ENCODE peak calls at places on chromosomes 12 and 14, in ten cellular contexts. One of them, this sample, is unnamed. For H3K27me3, the result is how much of the 10 kb centered on the place peaks cover.

GRCh38 chr12:68267892-68268396 is 14.5 kb upstream of the IL22 start:
- DNase-seq in Peyer's patch: no peak
- DNase-seq in dorsolateral prefrontal cortex: no peak
- DNase-seq in brain microvascular endothelial cell: peak
- DNase-seq in cardiac muscle cell: peak
- DNase-seq in left lung: no peak
- DNase-seq in AG04450: peak
- DNase-seq in naive thymus-derived CD4-positive, alpha-beta T cell: no peak
- DNase-seq in BE2C: no peak
- DNase-seq in CD4-positive, CD25-positive, alpha-beta regulatory T cell: no peak
- DNase-seq in this sample: no peak

GRCh38 chr12:71392521-71393145 is 47.0 kb upstream of the LGR5 start:
- DNase-seq in Peyer's patch: no peak
- DNase-seq in dorsolateral prefrontal cortex: no peak
- DNase-seq in brain microvascular endothelial cell: peak
- DNase-seq in cardiac muscle cell: peak
- DNase-seq in left lung: no peak
- DNase-seq in AG04450: peak
- DNase-seq in naive thymus-derived CD4-positive, alpha-beta T cell: no peak
- DNase-seq in BE2C: peak
- DNase-seq in CD4-positive, CD25-positive, alpha-beta regulatory T cell: no peak
- DNase-seq in this sample: no peak

GRCh38 chr12:124059752-124060151 is 86.7 kb downstream of the ZNF664 start:
- DNase-seq in Peyer's patch: no peak
- DNase-seq in dorsolateral prefrontal cortex: no peak
- DNase-seq in brain microvascular endothelial cell: no peak
- DNase-seq in cardiac muscle cell: no peak
- DNase-seq in left lung: no peak
- DNase-seq in AG04450: no peak
- DNase-seq in naive thymus-derived CD4-positive, alpha-beta T cell: no peak
- DNase-seq in BE2C: no peak
- DNase-seq in CD4-positive, CD25-positive, alpha-beta regulatory T cell: no peak
- DNase-seq in this sample: no peak

GRCh38 chr12:75455839-75456238 is 24.7 kb upstream of the GLIPR1 start:
- DNase-seq in Peyer's patch: no peak
- DNase-seq in dorsolateral prefrontal cortex: no peak
- DNase-seq in brain microvascular endothelial cell: no peak
- DNase-seq in cardiac muscle cell: no peak
- DNase-seq in left lung: no peak
- DNase-seq in AG04450: no peak
- DNase-seq in naive thymus-derived CD4-positive, alpha-beta T cell: no peak
- DNase-seq in BE2C: peak
- DNase-seq in CD4-positive, CD25-positive, alpha-beta regulatory T cell: no peak
- DNase-seq in this sample: no peak

GRCh38 chr12:69755302-69755701 is 16.6 kb downstream of the RAB3IP start:
- DNase-seq in Peyer's patch: no peak
- DNase-seq in dorsolateral prefrontal cortex: no peak
- DNase-seq in brain microvascular endothelial cell: no peak
- DNase-seq in cardiac muscle cell: no peak
- DNase-seq in left lung: no peak
- DNase-seq in AG04450: no peak
- DNase-seq in naive thymus-derived CD4-positive, alpha-beta T cell: no peak
- DNase-seq in BE2C: no peak
- DNase-seq in CD4-positive, CD25-positive, alpha-beta regulatory T cell: no peak
- DNase-seq in this sample: no peak

GRCh38 chr12:108950991-108951739 is 69.7 kb downstream of the SVOP start:
- DNase-seq in Peyer's patch: peak
- DNase-seq in dorsolateral prefrontal cortex: peak
- DNase-seq in brain microvascular endothelial cell: peak
- DNase-seq in cardiac muscle cell: peak
- DNase-seq in left lung: peak
- DNase-seq in AG04450: peak
- DNase-seq in naive thymus-derived CD4-positive, alpha-beta T cell: peak
- DNase-seq in BE2C: peak
- DNase-seq in CD4-positive, CD25-positive, alpha-beta regulatory T cell: peak
- DNase-seq in this sample: peak

GRCh38 chr12:104457746-104458644 is 1.2 kb downstream of the CHST11 start:
- DNase-seq in Peyer's patch: peak
- DNase-seq in dorsolateral prefrontal cortex: no peak
- DNase-seq in brain microvascular endothelial cell: no peak
- DNase-seq in cardiac muscle cell: no peak
- DNase-seq in left lung: peak
- DNase-seq in AG04450: no peak
- DNase-seq in naive thymus-derived CD4-positive, alpha-beta T cell: peak
- DNase-seq in BE2C: peak
- DNase-seq in CD4-positive, CD25-positive, alpha-beta regulatory T cell: peak
- DNase-seq in this sample: peak

GRCh38 chr12:55499231-55499630 is 7.1 kb downstream of the OR6C68 start:
- DNase-seq in Peyer's patch: no peak
- DNase-seq in dorsolateral prefrontal cortex: no peak
- DNase-seq in brain microvascular endothelial cell: no peak
- DNase-seq in cardiac muscle cell: no peak
- DNase-seq in left lung: no peak
- DNase-seq in AG04450: no peak
- DNase-seq in naive thymus-derived CD4-positive, alpha-beta T cell: no peak
- DNase-seq in BE2C: no peak
- DNase-seq in CD4-positive, CD25-positive, alpha-beta regulatory T cell: no peak
- DNase-seq in this sample: no peak

GRCh38 chr12:4421590-4422031 is 24.0 kb downstream of the FGF6 start:
- DNase-seq in Peyer's patch: no peak
- DNase-seq in dorsolateral prefrontal cortex: no peak
- DNase-seq in brain microvascular endothelial cell: peak
- DNase-seq in cardiac muscle cell: peak
- DNase-seq in left lung: no peak
- DNase-seq in AG04450: no peak
- DNase-seq in naive thymus-derived CD4-positive, alpha-beta T cell: peak
- DNase-seq in BE2C: peak
- DNase-seq in CD4-positive, CD25-positive, alpha-beta regulatory T cell: peak
- DNase-seq in this sample: peak

GRCh38 chr12:51819851-51820720 is 28.4 kb downstream of the FIGNL2 start:
- DNase-seq in Peyer's patch: no peak
- DNase-seq in dorsolateral prefrontal cortex: peak
- DNase-seq in brain microvascular endothelial cell: no peak
- DNase-seq in cardiac muscle cell: no peak
- DNase-seq in left lung: no peak
- DNase-seq in AG04450: no peak
- DNase-seq in naive thymus-derived CD4-positive, alpha-beta T cell: no peak
- DNase-seq in BE2C: no peak
- DNase-seq in CD4-positive, CD25-positive, alpha-beta regulatory T cell: peak
- DNase-seq in this sample: peak

GRCh38 chr14:69711065-69711464 is 55.9 kb upstream of the SRSF5 start:
- DNase-seq in Peyer's patch: peak
- DNase-seq in dorsolateral prefrontal cortex: no peak
- DNase-seq in brain microvascular endothelial cell: no peak
- DNase-seq in cardiac muscle cell: peak
- DNase-seq in left lung: peak
- DNase-seq in AG04450: no peak
- DNase-seq in naive thymus-derived CD4-positive, alpha-beta T cell: no peak
- DNase-seq in BE2C: peak
- DNase-seq in CD4-positive, CD25-positive, alpha-beta regulatory T cell: no peak
- DNase-seq in this sample: no peak

GRCh38 chr14:106586098-106586704 is 1059.8 kb downstream of the TMEM121 start:
- DNase-seq in Peyer's patch: no peak
- DNase-seq in dorsolateral prefrontal cortex: no peak
- DNase-seq in brain microvascular endothelial cell: no peak
- DNase-seq in cardiac muscle cell: no peak
- DNase-seq in left lung: no peak
- DNase-seq in AG04450: no peak
- DNase-seq in naive thymus-derived CD4-positive, alpha-beta T cell: peak
- DNase-seq in BE2C: peak
- DNase-seq in CD4-positive, CD25-positive, alpha-beta regulatory T cell: peak
- DNase-seq in this sample: peak

DNA sequence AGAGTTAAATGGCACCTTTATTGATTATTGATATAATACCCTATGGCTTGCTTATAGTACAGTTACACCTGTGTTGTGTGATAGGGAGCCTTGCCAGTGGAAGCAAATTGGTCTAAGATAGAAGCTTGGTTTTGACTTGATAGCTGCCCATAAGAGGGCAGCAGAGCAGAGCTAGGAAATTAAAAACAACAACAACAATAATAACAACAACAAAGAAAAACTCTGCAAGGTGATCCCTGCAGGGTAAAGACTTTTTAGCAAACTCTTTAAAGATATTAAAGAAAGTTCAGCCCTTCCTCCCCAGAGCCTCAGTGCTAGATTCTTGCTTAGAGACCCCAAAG is 18.0 kb upstream of the RNASE10 start:
- DNase-seq in Peyer's patch: no peak
- DNase-seq in dorsolateral prefrontal cortex: no peak
- DNase-seq in brain microvascular endothelial cell: no peak
- DNase-seq in cardiac muscle cell: no peak
- DNase-seq in left lung: no peak
- DNase-seq in AG04450: no peak
- DNase-seq in naive thymus-derived CD4-positive, alpha-beta T cell: no peak
- DNase-seq in BE2C: no peak
- DNase-seq in CD4-positive, CD25-positive, alpha-beta regulatory T cell: no peak
- DNase-seq in this sample: no peak
- H3K4me3 ChIP-seq in Peyer's patch: no peak
- H3K4me3 ChIP-seq in dorsolateral prefrontal cortex: no peak
- H3K4me3 ChIP-seq in brain microvascular endothelial cell: no peak
- H3K4me3 ChIP-seq in cardiac muscle cell: no peak
- H3K4me3 ChIP-seq in left lung: no peak
- H3K4me3 ChIP-seq in AG04450: no peak
- H3K4me3 ChIP-seq in naive thymus-derived CD4-positive, alpha-beta T cell: no peak
- H3K4me3 ChIP-seq in BE2C: no peak
- H3K4me3 ChIP-seq in CD4-positive, CD25-positive, alpha-beta regulatory T cell: peak
- H3K4me3 ChIP-seq in this sample: no peak

GRCh38 chr14:92917956-92918355 is 5.0 kb upstream of the CHGA start:
- DNase-seq in Peyer's patch: no peak
- DNase-seq in dorsolateral prefrontal cortex: no peak
- DNase-seq in brain microvascular endothelial cell: no peak
- DNase-seq in cardiac muscle cell: no peak
- DNase-seq in left lung: no peak
- DNase-seq in AG04450: no peak
- DNase-seq in naive thymus-derived CD4-positive, alpha-beta T cell: no peak
- DNase-seq in BE2C: no peak
- DNase-seq in CD4-positive, CD25-positive, alpha-beta regulatory T cell: no peak
- DNase-seq in this sample: no peak

GRCh38 chr14:92920001-92920400 is 2.9 kb upstream of the CHGA start:
- DNase-seq in Peyer's patch: no peak
- DNase-seq in dorsolateral prefrontal cortex: no peak
- DNase-seq in brain microvascular endothelial cell: no peak
- DNase-seq in cardiac muscle cell: no peak
- DNase-seq in left lung: no peak
- DNase-seq in AG04450: no peak
- DNase-seq in naive thymus-derived CD4-positive, alpha-beta T cell: no peak
- DNase-seq in BE2C: no peak
- DNase-seq in CD4-positive, CD25-positive, alpha-beta regulatory T cell: no peak
- DNase-seq in this sample: no peak

GRCh38 chr14:92914087-92914656 is 8.8 kb upstream of the CHGA start:
- DNase-seq in Peyer's patch: no peak
- DNase-seq in dorsolateral prefrontal cortex: no peak
- DNase-seq in brain microvascular endothelial cell: no peak
- DNase-seq in cardiac muscle cell: peak
- DNase-seq in left lung: no peak
- DNase-seq in AG04450: no peak
- DNase-seq in naive thymus-derived CD4-positive, alpha-beta T cell: no peak
- DNase-seq in BE2C: no peak
- DNase-seq in CD4-positive, CD25-positive, alpha-beta regulatory T cell: no peak
- DNase-seq in this sample: no peak

GRCh38 chr14:92916201-92916600 is 6.7 kb upstream of the CHGA start:
- DNase-seq in Peyer's patch: no peak
- DNase-seq in dorsolateral prefrontal cortex: no peak
- DNase-seq in brain microvascular endothelial cell: no peak
- DNase-seq in cardiac muscle cell: no peak
- DNase-seq in left lung: no peak
- DNase-seq in AG04450: no peak
- DNase-seq in naive thymus-derived CD4-positive, alpha-beta T cell: no peak
- DNase-seq in BE2C: no peak
- DNase-seq in CD4-positive, CD25-positive, alpha-beta regulatory T cell: no peak
- DNase-seq in this sample: no peak

GRCh38 chr14:92917041-92917940 is 5.7 kb upstream of the CHGA start:
- DNase-seq in Peyer's patch: no peak
- DNase-seq in dorsolateral prefrontal cortex: no peak
- DNase-seq in brain microvascular endothelial cell: no peak
- DNase-seq in cardiac muscle cell: no peak
- DNase-seq in left lung: no peak
- DNase-seq in AG04450: no peak
- DNase-seq in naive thymus-derived CD4-positive, alpha-beta T cell: no peak
- DNase-seq in BE2C: peak
- DNase-seq in CD4-positive, CD25-positive, alpha-beta regulatory T cell: no peak
- DNase-seq in this sample: no peak
- H3K27me3 ChIP-seq in Peyer's patch: under half
- H3K27me3 ChIP-seq in dorsolateral prefrontal cortex: under half
- H3K27me3 ChIP-seq in brain microvascular endothelial cell: under half
- H3K27me3 ChIP-seq in cardiac muscle cell: under half
- H3K27me3 ChIP-seq in left lung: under half
- H3K27me3 ChIP-seq in AG04450: under half
- H3K27me3 ChIP-seq in naive thymus-derived CD4-positive, alpha-beta T cell: under half
- H3K27me3 ChIP-seq in BE2C: under half
- H3K27me3 ChIP-seq in CD4-positive, CD25-positive, alpha-beta regulatory T cell: under half
- H3K27me3 ChIP-seq in this sample: under half

DNA sequence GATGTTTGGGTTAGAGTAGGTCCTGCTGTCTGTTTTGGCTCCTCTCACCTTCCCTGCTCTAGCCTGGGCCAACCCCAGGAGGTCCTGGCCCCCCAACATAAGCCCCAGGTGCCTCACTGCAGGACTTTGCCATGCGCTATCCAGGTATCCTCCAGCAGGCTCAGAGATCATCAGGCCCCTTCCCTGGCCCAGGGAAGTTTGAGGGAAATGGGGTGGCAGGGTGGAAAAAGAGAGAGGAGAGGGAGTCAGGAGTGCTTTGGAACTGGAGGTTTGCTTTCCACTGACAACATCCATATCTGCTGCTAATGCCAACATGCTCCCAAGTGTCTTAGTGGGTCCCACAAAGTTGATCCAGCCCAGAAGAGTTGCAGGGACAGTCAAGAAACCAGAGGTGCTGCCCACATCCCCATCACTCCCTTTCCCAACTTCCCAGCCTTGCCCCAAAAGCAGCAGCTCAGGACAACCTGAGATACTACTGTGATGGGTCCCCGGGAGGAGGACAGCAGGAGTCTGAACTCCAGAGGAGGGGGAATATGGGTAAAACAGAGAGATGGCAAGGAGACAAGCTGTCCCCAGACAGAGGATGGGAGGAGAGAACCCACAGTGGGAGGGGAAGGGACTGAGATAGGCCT is 677 bp downstream of the TNS2 start:
- DNase-seq in Peyer's patch: no peak
- DNase-seq in dorsolateral prefrontal cortex: no peak
- DNase-seq in brain microvascular endothelial cell: no peak
- DNase-seq in cardiac muscle cell: no peak
- DNase-seq in left lung: no peak
- DNase-seq in AG04450: no peak
- DNase-seq in naive thymus-derived CD4-positive, alpha-beta T cell: no peak
- DNase-seq in BE2C: no peak
- DNase-seq in CD4-positive, CD25-positive, alpha-beta regulatory T cell: no peak
- DNase-seq in this sample: no peak
- H3K4me3 ChIP-seq in Peyer's patch: peak
- H3K4me3 ChIP-seq in dorsolateral prefrontal cortex: peak
- H3K4me3 ChIP-seq in brain microvascular endothelial cell: peak
- H3K4me3 ChIP-seq in cardiac muscle cell: no peak
- H3K4me3 ChIP-seq in left lung: peak
- H3K4me3 ChIP-seq in AG04450: peak
- H3K4me3 ChIP-seq in naive thymus-derived CD4-positive, alpha-beta T cell: no peak
- H3K4me3 ChIP-seq in BE2C: peak
- H3K4me3 ChIP-seq in CD4-positive, CD25-positive, alpha-beta regulatory T cell: no peak
- H3K4me3 ChIP-seq in this sample: no peak

GRCh38 chr14:92902191-92902590 is 20.8 kb upstream of the CHGA start:
- DNase-seq in Peyer's patch: no peak
- DNase-seq in dorsolateral prefrontal cortex: no peak
- DNase-seq in brain microvascular endothelial cell: no peak
- DNase-seq in cardiac muscle cell: no peak
- DNase-seq in left lung: no peak
- DNase-seq in AG04450: no peak
- DNase-seq in naive thymus-derived CD4-positive, alpha-beta T cell: no peak
- DNase-seq in BE2C: no peak
- DNase-seq in CD4-positive, CD25-positive, alpha-beta regulatory T cell: no peak
- DNase-seq in this sample: no peak
- H3K27me3 ChIP-seq in Peyer's patch: under half
- H3K27me3 ChIP-seq in dorsolateral prefrontal cortex: under half
- H3K27me3 ChIP-seq in brain microvascular endothelial cell: under half
- H3K27me3 ChIP-seq in cardiac muscle cell: under half
- H3K27me3 ChIP-seq in left lung: half or more
- H3K27me3 ChIP-seq in AG04450: under half
- H3K27me3 ChIP-seq in naive thymus-derived CD4-positive, alpha-beta T cell: under half
- H3K27me3 ChIP-seq in BE2C: under half
- H3K27me3 ChIP-seq in CD4-positive, CD25-positive, alpha-beta regulatory T cell: under half
- H3K27me3 ChIP-seq in this sample: under half

This sample was measured in effector memory CD4-positive, alpha-beta T cell.